ENCODE peak calls at places on chromosomes 1 and 21, in five cellular contexts. N is SK-MEL-5; R is RWPE1; C is effector CD4-positive, alpha-beta T cell; T is activated CD4-positive, alpha-beta T cell treated with anti-CD3 and anti-CD28 coated beads, Interleukin-2, amount 10 ng/mL, durations not matched to agents 7 days and 5 days. O is an unnamed sample.

GRCh38 chr1:7432896-7433380 is 338.2 kb upstream of the VAMP3 start:
- DNase-seq in R (no peak), N (no peak), T (no peak), C (no peak), O (no peak)

GRCh38 chr1:34013958-34014737 is 150.3 kb downstream of the HMGB4 start:
- DNase-seq in T (peak), N (peak), C (no peak), R (no peak), O (no peak)

GRCh38 chr1:244965182-244965581 is 100.8 kb upstream of the HNRNPU start:
- DNase-seq in C (no peak), T (no peak), N (no peak), R (no peak), O (no peak)

GRCh38 chr1:111565079-111565478 is 54.5 kb upstream of the RAP1A start:
- DNase-seq in C (no peak), N (peak), T (no peak), R (no peak), O (no peak)

GRCh38 chr1:12434174-12434573 is 183.8 kb downstream of the DHRS3 start:
- DNase-seq in C (no peak), R (peak), N (no peak), T (peak), O (no peak)

GRCh38 chr1:152932170-152932811 is 14.7 kb upstream of the SPRR5 start:
- DNase-seq in T (no peak), R (no peak), C (no peak), N (no peak), O (no peak)

GRCh38 chr1:94543893-94544635 is 2.5 kb upstream of the F3 start:
- DNase-seq in C (no peak), N (no peak), R (no peak), T (no peak), O (no peak)

GRCh38 chr1:90346349-90346748 is 351.4 kb downstream of the ZNF326 start:
- DNase-seq in R (no peak), C (no peak), N (no peak), T (no peak), O (no peak)

GRCh38 chr1:186980400-186980799 is 151.7 kb downstream of the PLA2G4A start:
- DNase-seq in N (no peak), T (no peak), C (no peak), R (no peak), O (no peak)

GRCh38 chr1:118785246-118785645 is 202.9 kb downstream of the TBX15 start:
- DNase-seq in T (no peak), R (no peak), N (no peak), C (no peak), O (no peak)

GRCh38 chr1:235746245-235746644 is 96.7 kb upstream of the GNG4 start:
- DNase-seq in R (no peak), N (no peak), T (no peak), C (no peak), O (no peak)

GRCh38 chr1:183753464-183753891 is 51.4 kb upstream of the RGL1 start:
- DNase-seq in C (no peak), R (no peak), N (no peak), T (no peak), O (no peak)

GRCh38 chr1:10415211-10415930 is 14.9 kb upstream of the CENPS start:
- DNase-seq in T (peak), R (no peak), C (no peak), N (peak), O (no peak)

GRCh38 chr1:115977481-115978258 is 1.4 kb downstream of the SLC22A15 start:
- DNase-seq in N (peak), C (no peak), T (no peak), R (peak), O (no peak)

GRCh38 chr1:232059726-232060360 is 433.3 kb downstream of the DISC1 start:
- DNase-seq in N (no peak), C (no peak), R (no peak), T (no peak), O (no peak)

GRCh38 chr1:200150721-200151120 is 123.2 kb downstream of the NR5A2 start:
- DNase-seq in C (no peak), T (no peak), R (peak), N (peak), O (no peak)

GRCh38 chr1:117173006-117173405 is 37.7 kb downstream of the VTCN1 start:
- DNase-seq in T (no peak), C (no peak), R (no peak), N (no peak), O (no peak)

GRCh38 chr21:39911286-39911685 is 44.0 kb downstream of the PCP4 start:
- DNase-seq in N (peak), T (no peak), R (no peak), C (no peak), O (no peak)

GRCh38 chr1:63074321-63074720 is 248.0 kb upstream of the FOXD3 start:
- DNase-seq in C (no peak), R (no peak), N (no peak), T (no peak), O (no peak)

GRCh38 chr1:153921803-153922075 is 1.0 kb downstream of the GATAD2B start:
- DNase-seq in C (no peak), T (peak), R (peak), N (no peak), O (no peak)

GRCh38 chr1:94962745-94963265 is 35.9 kb upstream of the CNN3 start:
- DNase-seq in C (no peak), N (no peak), R (no peak), T (peak), O (no peak)

GRCh38 chr1:153957744-153958110 is 685 bp downstream of the CRTC2 start:
- DNase-seq in N (no peak), T (peak), R (no peak), C (no peak), O (no peak)

GRCh38 chr1:107851418-107851817 is 113.6 kb downstream of the VAV3 start:
- DNase-seq in R (no peak), C (no peak), N (no peak), T (no peak), O (no peak)

GRCh38 chr1:229406798-229407197 is 27.1 kb downstream of the ACTA1 start:
- DNase-seq in R (no peak), C (no peak), T (no peak), N (no peak), O (no peak)

GRCh38 chr1:160267284-160267991 is 5.1 kb upstream of the DCAF8 start:
- DNase-seq in T (no peak), C (no peak), R (no peak), N (no peak), O (no peak)